ENCODE peak calls at places on chromosomes 5 and 9, in six cellular contexts. D, S, H, Y, C and B are unnamed samples.

GRCh38 chr5:150129813-150130492 is 25.7 kb downstream of the PDGFRB start:
- DNase-seq in D (peak; percentile 71), S (peak; percentile 78), H (no peak), Y (peak; percentile 62), C (peak; percentile 77), B (peak; percentile 59)

GRCh38 chr5:53782620-53783019 is 222.2 kb downstream of the NDUFS4 start:
- DNase-seq in D (no peak), S (peak; percentile 43), H (no peak), Y (no peak), C (no peak), B (peak; percentile 95)

GRCh38 chr9:138082918-138083636 is 205.5 kb downstream of the CACNA1B start:
- DNase-seq in D (no peak), S (no peak), H (no peak), Y (no peak), C (no peak), B (no peak)

GRCh38 chr5:39648539-39649200 is 223.9 kb upstream of the DAB2 start:
- DNase-seq in D (peak; percentile 38), S (no peak), H (no peak), Y (no peak), C (peak; percentile 7), B (peak; percentile 29)

GRCh38 chr9:88736136-88736637 is 201.2 kb downstream of the NXNL2 start:
- DNase-seq in D (no peak), S (no peak), H (no peak), Y (no peak), C (no peak), B (no peak)

GRCh38 chr5:56088967-56089829 is 94.4 kb upstream of the IL6ST start:
- DNase-seq in D (no peak), S (peak; percentile 80), H (no peak), Y (no peak), C (peak; percentile 48), B (peak; percentile 92)

GRCh38 chr9:100368672-100369071 is 15.9 kb upstream of the TEX10 start:
- DNase-seq in D (no peak), S (no peak), H (no peak), Y (no peak), C (no peak), B (no peak)

GRCh38 chr9:20611751-20612287 is 10.5 kb downstream of the MLLT3 start:
- DNase-seq in D (no peak), S (peak; percentile 84), H (no peak), Y (no peak), C (peak; percentile 84), B (peak; percentile 67)

GRCh38 chr5:123087173-123088030 is 1.6 kb upstream of the PRDM6 start:
- DNase-seq in D (no peak), S (no peak), H (no peak), Y (no peak), C (peak; percentile 25), B (no peak)

GRCh38 chr9:107638922-107639321 is 149.4 kb upstream of the KLF4 start:
- DNase-seq in D (no peak), S (peak; percentile 77), H (no peak), Y (no peak), C (peak; percentile 89), B (peak; percentile 25)

GRCh38 chr5:41869150-41869738 is 981 bp downstream of the OXCT1 start:
- DNase-seq in D (peak; percentile 44), S (peak; percentile 7), H (no peak), Y (no peak), C (no peak), B (no peak)

GRCh38 chr9:94134629-94135028 is 50.4 kb downstream of the PTPDC1 start:
- DNase-seq in D (no peak), S (no peak), H (no peak), Y (no peak), C (no peak), B (no peak)

GRCh38 chr9:137479315-137479861 is 20.3 kb upstream of the NSMF start:
- DNase-seq in D (no peak), S (peak; percentile 11), H (no peak), Y (no peak), C (peak; percentile 40), B (peak; percentile 97)

GRCh38 chr5:17203329-17204132 is 13.9 kb upstream of the BASP1 start:
- DNase-seq in D (peak; percentile 40), S (peak; percentile 86), H (no peak), Y (no peak), C (peak; percentile 80), B (peak; percentile 98)

GRCh38 chr5:58314356-58315045 is 145.4 kb downstream of the PLK2 start:
- DNase-seq in D (no peak), S (no peak), H (no peak), Y (no peak), C (peak; percentile 39), B (no peak)

GRCh38 chr5:41542183-41542582 is 31.8 kb upstream of the PLCXD3 start:
- DNase-seq in D (no peak), S (no peak), H (no peak), Y (no peak), C (no peak), B (no peak)

GRCh38 chr5:33513786-33514185 is 73.0 kb downstream of the TARS1 start:
- DNase-seq in D (no peak), S (no peak), H (no peak), Y (no peak), C (no peak), B (no peak)

GRCh38 chr9:105401651-105402050 is 46.2 kb upstream of the FSD1L start:
- DNase-seq in D (no peak), S (peak; percentile 61), H (no peak), Y (no peak), C (peak; percentile 54), B (no peak)

GRCh38 chr5:40477856-40478546 is 201.7 kb upstream of the PTGER4 start:
- DNase-seq in D (no peak), S (peak; percentile 29), H (no peak), Y (no peak), C (no peak), B (no peak)

GRCh38 chr5:17257705-17258273 is 40.4 kb downstream of the BASP1 start:
- DNase-seq in D (no peak), S (peak; percentile 22), H (no peak), Y (no peak), C (peak; percentile 31), B (no peak)

GRCh38 chr9:35042081-35042604 is 30.3 kb downstream of the VCP start:
- DNase-seq in D (no peak), S (peak; percentile 49), H (no peak), Y (no peak), C (peak; percentile 66), B (peak; percentile 96)

GRCh38 chr5:141713616-141714309 is 31.7 kb upstream of the ARAP3 start:
- DNase-seq in D (no peak), S (no peak), H (no peak), Y (no peak), C (peak; percentile 8), B (peak; percentile 58)

GRCh38 chr9:79430599-79430998 is 141.2 kb upstream of the TLE4 start:
- DNase-seq in D (no peak), S (no peak), H (no peak), Y (no peak), C (no peak), B (no peak)

GRCh38 chr5:127235136-127235535 is 55.5 kb upstream of the MEGF10 start:
- DNase-seq in D (no peak), S (no peak), H (no peak), Y (no peak), C (no peak), B (no peak)

GRCh38 chr9:93172646-93173364 is 11.1 kb upstream of the WNK2 start:
- DNase-seq in D (no peak), S (no peak), H (no peak), Y (no peak), C (no peak), B (no peak)

GRCh38 chr5:60335913-60336312 is 364.1 kb downstream of the DEPDC1B start:
- DNase-seq in D (no peak), S (no peak), H (no peak), Y (no peak), C (no peak), B (no peak)

GRCh38 chr5:155311721-155312120 is 298.2 kb downstream of the KIF4B start:
- DNase-seq in D (no peak), S (no peak), H (no peak), Y (no peak), C (no peak), B (no peak)

GRCh38 chr5:109688999-109689739 is 558 bp upstream of the MAN2A1 start:
- DNase-seq in D (peak; percentile 92), S (peak; percentile 84), H (peak; percentile 69), Y (peak; percentile 88), C (peak; percentile 91), B (peak; percentile 97)
- H2BK120ac ChIP-seq in D (no peak overlapping the region), S (peak overlapping the region; percentile 73), H (no peak overlapping the region), Y (no peak overlapping the region), C (peak overlapping the region; percentile 99), B (peak overlapping the region; percentile 64)

DNA sequence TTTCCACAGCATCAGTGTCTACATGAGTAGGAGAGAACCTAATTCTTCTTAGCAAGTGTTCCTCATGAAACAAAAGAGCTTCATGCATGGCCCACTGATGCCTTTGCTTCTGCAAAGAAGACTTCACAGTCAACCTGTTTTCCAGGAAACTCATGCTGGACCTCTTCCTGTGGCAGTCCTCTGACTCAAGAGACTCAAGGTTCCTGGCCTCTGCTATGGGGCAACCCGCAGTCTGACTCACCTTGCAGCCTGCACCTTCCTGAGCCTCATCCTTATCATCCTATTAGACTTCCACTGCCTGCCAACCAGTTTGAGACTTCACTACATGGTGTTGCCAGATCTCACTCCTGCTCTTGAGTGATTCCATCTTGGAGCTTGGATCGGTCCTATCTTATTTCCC is 17.6 kb upstream of the AGGF1 start:
- DNase-seq in D (no peak), S (no peak), H (no peak), Y (no peak), C (no peak), B (peak; percentile 54)
- H3K14ac ChIP-seq in D (no peak overlapping the region), S (no peak overlapping the region), H (no peak overlapping the region), Y (no peak overlapping the region), C (no peak overlapping the region), B (no peak overlapping the region)

GRCh38 chr9:135993409-135993742 is 32.2 kb upstream of the UBAC1 start:
- DNase-seq in D (no peak), S (no peak), H (no peak), Y (no peak), C (no peak), B (no peak)
- H4K91ac ChIP-seq in D (no peak overlapping the region), S (peak overlapping the region; percentile 97), H (peak overlapping the region; percentile 92), Y (no peak overlapping the region), C (peak overlapping the region; percentile 100), B (peak overlapping the region; percentile 58)

GRCh38 chr5:126053630-126054029 is 369.6 kb upstream of the GRAMD2B start:
- DNase-seq in D (no peak), S (no peak), H (no peak), Y (no peak), C (no peak), B (no peak)

GRCh38 chr5:126055348-126055729 is 367.9 kb upstream of the GRAMD2B start:
- DNase-seq in D (no peak), S (no peak), H (no peak), Y (no peak), C (no peak), B (no peak)

GRCh38 chr5:126054593-126055347 is 368.4 kb upstream of the GRAMD2B start:
- DNase-seq in D (no peak), S (no peak), H (no peak), Y (no peak), C (peak; percentile 11), B (no peak)

GRCh38 chr5:126056851-126057622 is 366.2 kb upstream of the GRAMD2B start:
- DNase-seq in D (peak; percentile 98), S (no peak), H (peak; percentile 90), Y (no peak), C (no peak), B (no peak)

DNA sequence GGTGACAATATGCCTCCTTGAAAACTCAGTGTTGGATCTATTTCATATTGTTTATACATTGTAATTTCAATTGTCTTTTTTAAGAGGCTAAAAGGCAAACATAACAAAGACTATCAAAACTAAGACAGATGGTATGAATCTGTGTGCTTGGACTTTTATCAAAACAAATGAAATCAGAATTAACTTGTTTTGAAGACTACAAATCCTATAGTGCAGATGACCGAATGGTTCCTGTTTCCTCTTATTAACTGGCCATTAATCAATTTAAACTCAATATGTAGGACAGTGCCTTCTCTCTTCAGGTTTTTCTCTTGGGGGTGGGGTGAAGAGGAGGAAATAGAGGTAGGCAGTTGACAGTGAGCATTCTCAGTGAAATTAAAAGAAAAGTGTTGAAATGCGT is 366.8 kb upstream of the GRAMD2B start:
- DNase-seq in D (no peak), S (no peak), H (no peak), Y (no peak), C (no peak), B (no peak)
- H2BK120ac ChIP-seq in D (no peak overlapping the region), S (no peak overlapping the region), H (peak overlapping the region; percentile 99), Y (no peak overlapping the region), C (no peak overlapping the region), B (no peak overlapping the region)